ENCODE peak calls at places on chromosome 6, in four cellular contexts. I is SW 1271; H is uterus; N is stimulated activated CD8-positive, alpha-beta memory T cell treated with anti-CD3 and anti-CD28 coated beads, Interleukin-4, amount 100 ng/mL, for 4 hours. Z is an unnamed sample.

GRCh38 chr6:144778773-144779531 is 493.8 kb downstream of the UTRN start:
- DNase-seq in I (peak; percentile 19), H (no peak), N (no peak), Z (no peak)

GRCh38 chr6:44489912-44490604 is 102.6 kb downstream of the CDC5L start:
- DNase-seq in I (peak; percentile 94), H (peak; percentile 74), N (no peak), Z (peak; percentile 32)

GRCh38 chr6:38241200-38241599 is 398.5 kb downstream of the BTBD9 start:
- DNase-seq in I (no peak), H (no peak), N (no peak), Z (no peak)

GRCh38 chr6:148747145-148747492 is 289 bp downstream of the UST start:
- DNase-seq in I (peak; percentile 38), H (peak; percentile 65), N (no peak), Z (peak; percentile 76)

GRCh38 chr6:15672291-15672690 is 9.5 kb upstream of the DTNBP1 start:
- DNase-seq in I (no peak), H (no peak), N (no peak), Z (no peak)

GRCh38 chr6:4270799-4271198 is 135.4 kb upstream of the ECI2 start:
- DNase-seq in I (no peak), H (no peak), N (no peak), Z (no peak)

GRCh38 chr6:136956590-136957573 is 34.8 kb downstream of the SLC35D3 start:
- DNase-seq in I (no peak), H (no peak), N (no peak), Z (no peak)

GRCh38 chr6:143549630-143550268 is 38.2 kb upstream of the FUCA2 start:
- DNase-seq in I (no peak), H (no peak), N (no peak), Z (no peak)

GRCh38 chr6:118565317-118565960 is 17.3 kb downstream of the PLN start:
- DNase-seq in I (peak; percentile 16), H (no peak), N (no peak), Z (no peak)

GRCh38 chr6:118260833-118261232 is 287.3 kb upstream of the PLN start:
- DNase-seq in I (no peak), H (no peak), N (no peak), Z (no peak)

GRCh38 chr6:107132330-107132954 is 17.1 kb upstream of the BEND3 start:
- DNase-seq in I (peak; percentile 31), H (no peak), N (no peak), Z (no peak)

GRCh38 chr6:70620746-70621145 is 46.9 kb upstream of the SMAP1 start:
- DNase-seq in I (no peak), H (no peak), N (no peak), Z (no peak)

GRCh38 chr6:117920493-117920845 is 13.4 kb downstream of the SLC35F1 start:
- DNase-seq in I (no peak), H (no peak), N (no peak), Z (no peak)

Z was measured in psoas muscle.